ENCODE peak calls at places on chromosomes 7 and 10, in four cellular contexts. One of them, this sample, is unnamed.

GRCh38 chr7:34675749-34676374 is 17.8 kb downstream of the NPSR1 start:
- DNase-seq in hypothalamus: no peak
- DNase-seq in stimulated activated naive CD8-positive, alpha-beta T cell treated with anti-CD3 and anti-CD28 coated beads, Interleukin-15, Interleukin-2, amounts not matched to agents 100 U/mL and 50 U/mL, for 24 hours: peak
- DNase-seq in tibial artery: no peak
- DNase-seq in this sample: peak

GRCh38 chr7:111756687-111757178 is 194.4 kb upstream of the IMMP2L start:
- DNase-seq in hypothalamus: peak
- DNase-seq in stimulated activated naive CD8-positive, alpha-beta T cell treated with anti-CD3 and anti-CD28 coated beads, Interleukin-15, Interleukin-2, amounts not matched to agents 100 U/mL and 50 U/mL, for 24 hours: no peak
- DNase-seq in tibial artery: peak
- DNase-seq in this sample: no peak

GRCh38 chr10:73818402-73818801 is 7.0 kb upstream of the NDST2 start:
- DNase-seq in hypothalamus: no peak
- DNase-seq in stimulated activated naive CD8-positive, alpha-beta T cell treated with anti-CD3 and anti-CD28 coated beads, Interleukin-15, Interleukin-2, amounts not matched to agents 100 U/mL and 50 U/mL, for 24 hours: no peak
- DNase-seq in tibial artery: no peak
- DNase-seq in this sample: no peak

GRCh38 chr10:27525819-27526218 is 21.7 kb downstream of the RAB18 start:
- DNase-seq in hypothalamus: no peak
- DNase-seq in stimulated activated naive CD8-positive, alpha-beta T cell treated with anti-CD3 and anti-CD28 coated beads, Interleukin-15, Interleukin-2, amounts not matched to agents 100 U/mL and 50 U/mL, for 24 hours: no peak
- DNase-seq in tibial artery: no peak
- DNase-seq in this sample: no peak

GRCh38 chr10:103069453-103070331 is 123.4 kb downstream of the NT5C2 start:
- DNase-seq in hypothalamus: peak
- DNase-seq in stimulated activated naive CD8-positive, alpha-beta T cell treated with anti-CD3 and anti-CD28 coated beads, Interleukin-15, Interleukin-2, amounts not matched to agents 100 U/mL and 50 U/mL, for 24 hours: peak
- DNase-seq in tibial artery: peak
- DNase-seq in this sample: peak

GRCh38 chr7:130901209-130901783 is 167.3 kb upstream of the KLF14 start:
- DNase-seq in hypothalamus: no peak
- DNase-seq in stimulated activated naive CD8-positive, alpha-beta T cell treated with anti-CD3 and anti-CD28 coated beads, Interleukin-15, Interleukin-2, amounts not matched to agents 100 U/mL and 50 U/mL, for 24 hours: no peak
- DNase-seq in tibial artery: no peak
- DNase-seq in this sample: peak

GRCh38 chr7:157710396-157710795 is 373.6 kb downstream of the DNAJB6 start:
- DNase-seq in hypothalamus: no peak
- DNase-seq in stimulated activated naive CD8-positive, alpha-beta T cell treated with anti-CD3 and anti-CD28 coated beads, Interleukin-15, Interleukin-2, amounts not matched to agents 100 U/mL and 50 U/mL, for 24 hours: no peak
- DNase-seq in tibial artery: peak
- DNase-seq in this sample: no peak

GRCh38 chr7:110943686-110944350 is 147.1 kb upstream of the LRRN3 start:
- DNase-seq in hypothalamus: no peak
- DNase-seq in stimulated activated naive CD8-positive, alpha-beta T cell treated with anti-CD3 and anti-CD28 coated beads, Interleukin-15, Interleukin-2, amounts not matched to agents 100 U/mL and 50 U/mL, for 24 hours: no peak
- DNase-seq in tibial artery: no peak
- DNase-seq in this sample: no peak

GRCh38 chr10:60441515-60441914 is 51.8 kb upstream of the ANK3 start:
- DNase-seq in hypothalamus: no peak
- DNase-seq in stimulated activated naive CD8-positive, alpha-beta T cell treated with anti-CD3 and anti-CD28 coated beads, Interleukin-15, Interleukin-2, amounts not matched to agents 100 U/mL and 50 U/mL, for 24 hours: no peak
- DNase-seq in tibial artery: no peak
- DNase-seq in this sample: no peak

GRCh38 chr10:25508112-25508815 is 333.5 kb downstream of the GPR158 start:
- DNase-seq in hypothalamus: no peak
- DNase-seq in stimulated activated naive CD8-positive, alpha-beta T cell treated with anti-CD3 and anti-CD28 coated beads, Interleukin-15, Interleukin-2, amounts not matched to agents 100 U/mL and 50 U/mL, for 24 hours: no peak
- DNase-seq in tibial artery: no peak
- DNase-seq in this sample: no peak

GRCh38 chr7:46633816-46634215 is 712.7 kb upstream of the IGFBP3 start:
- DNase-seq in hypothalamus: no peak
- DNase-seq in stimulated activated naive CD8-positive, alpha-beta T cell treated with anti-CD3 and anti-CD28 coated beads, Interleukin-15, Interleukin-2, amounts not matched to agents 100 U/mL and 50 U/mL, for 24 hours: no peak
- DNase-seq in tibial artery: no peak
- DNase-seq in this sample: no peak

GRCh38 chr7:71408276-71408675 is 276.3 kb downstream of the GALNT17 start:
- DNase-seq in hypothalamus: no peak
- DNase-seq in stimulated activated naive CD8-positive, alpha-beta T cell treated with anti-CD3 and anti-CD28 coated beads, Interleukin-15, Interleukin-2, amounts not matched to agents 100 U/mL and 50 U/mL, for 24 hours: no peak
- DNase-seq in tibial artery: no peak
- DNase-seq in this sample: no peak

GRCh38 chr7:21092923-21093702 is 306.4 kb upstream of the SP8 start:
- DNase-seq in hypothalamus: no peak
- DNase-seq in stimulated activated naive CD8-positive, alpha-beta T cell treated with anti-CD3 and anti-CD28 coated beads, Interleukin-15, Interleukin-2, amounts not matched to agents 100 U/mL and 50 U/mL, for 24 hours: no peak
- DNase-seq in tibial artery: no peak
- DNase-seq in this sample: no peak

GRCh38 chr7:16067695-16068094 is 353.6 kb downstream of the CRPPA start:
- DNase-seq in hypothalamus: no peak
- DNase-seq in stimulated activated naive CD8-positive, alpha-beta T cell treated with anti-CD3 and anti-CD28 coated beads, Interleukin-15, Interleukin-2, amounts not matched to agents 100 U/mL and 50 U/mL, for 24 hours: no peak
- DNase-seq in tibial artery: no peak
- DNase-seq in this sample: no peak

GRCh38 chr10:71323407-71323806 is 4.3 kb downstream of the SLC29A3 start:
- DNase-seq in hypothalamus: no peak
- DNase-seq in stimulated activated naive CD8-positive, alpha-beta T cell treated with anti-CD3 and anti-CD28 coated beads, Interleukin-15, Interleukin-2, amounts not matched to agents 100 U/mL and 50 U/mL, for 24 hours: no peak
- DNase-seq in tibial artery: no peak
- DNase-seq in this sample: no peak

GRCh38 chr10:56319386-56319785 is 41.7 kb downstream of the ZWINT start:
- DNase-seq in hypothalamus: no peak
- DNase-seq in stimulated activated naive CD8-positive, alpha-beta T cell treated with anti-CD3 and anti-CD28 coated beads, Interleukin-15, Interleukin-2, amounts not matched to agents 100 U/mL and 50 U/mL, for 24 hours: no peak
- DNase-seq in tibial artery: no peak
- DNase-seq in this sample: no peak

GRCh38 chr10:112487964-112488363 is 40.9 kb downstream of the VTI1A start:
- DNase-seq in hypothalamus: no peak
- DNase-seq in stimulated activated naive CD8-positive, alpha-beta T cell treated with anti-CD3 and anti-CD28 coated beads, Interleukin-15, Interleukin-2, amounts not matched to agents 100 U/mL and 50 U/mL, for 24 hours: no peak
- DNase-seq in tibial artery: no peak
- DNase-seq in this sample: no peak

GRCh38 chr7:105810556-105810955 is 65.8 kb downstream of the ATXN7L1 start:
- DNase-seq in hypothalamus: no peak
- DNase-seq in stimulated activated naive CD8-positive, alpha-beta T cell treated with anti-CD3 and anti-CD28 coated beads, Interleukin-15, Interleukin-2, amounts not matched to agents 100 U/mL and 50 U/mL, for 24 hours: no peak
- DNase-seq in tibial artery: no peak
- DNase-seq in this sample: no peak

GRCh38 chr10:63314020-63314419 is 151.8 kb downstream of the JMJD1C start:
- DNase-seq in hypothalamus: no peak
- DNase-seq in stimulated activated naive CD8-positive, alpha-beta T cell treated with anti-CD3 and anti-CD28 coated beads, Interleukin-15, Interleukin-2, amounts not matched to agents 100 U/mL and 50 U/mL, for 24 hours: no peak
- DNase-seq in tibial artery: no peak
- DNase-seq in this sample: no peak

GRCh38 chr10:25176421-25176968 is 1.7 kb downstream of the GPR158 start:
- DNase-seq in hypothalamus: peak
- DNase-seq in stimulated activated naive CD8-positive, alpha-beta T cell treated with anti-CD3 and anti-CD28 coated beads, Interleukin-15, Interleukin-2, amounts not matched to agents 100 U/mL and 50 U/mL, for 24 hours: no peak
- DNase-seq in tibial artery: no peak
- DNase-seq in this sample: no peak

GRCh38 chr10:30505543-30506298 is 71.7 kb downstream of the MAP3K8 start:
- DNase-seq in hypothalamus: no peak
- DNase-seq in stimulated activated naive CD8-positive, alpha-beta T cell treated with anti-CD3 and anti-CD28 coated beads, Interleukin-15, Interleukin-2, amounts not matched to agents 100 U/mL and 50 U/mL, for 24 hours: no peak
- DNase-seq in tibial artery: no peak
- DNase-seq in this sample: no peak

GRCh38 chr10:78194050-78194449 is 160.4 kb downstream of the RPS24 start:
- DNase-seq in hypothalamus: no peak
- DNase-seq in stimulated activated naive CD8-positive, alpha-beta T cell treated with anti-CD3 and anti-CD28 coated beads, Interleukin-15, Interleukin-2, amounts not matched to agents 100 U/mL and 50 U/mL, for 24 hours: no peak
- DNase-seq in tibial artery: no peak
- DNase-seq in this sample: no peak

GRCh38 chr10:103890194-103890658 is 27.8 kb downstream of the STN1 start:
- DNase-seq in hypothalamus: no peak
- DNase-seq in stimulated activated naive CD8-positive, alpha-beta T cell treated with anti-CD3 and anti-CD28 coated beads, Interleukin-15, Interleukin-2, amounts not matched to agents 100 U/mL and 50 U/mL, for 24 hours: peak
- DNase-seq in tibial artery: no peak
- DNase-seq in this sample: peak

GRCh38 chr10:111299037-111299436 is 222.2 kb downstream of the ADRA2A start:
- DNase-seq in hypothalamus: no peak
- DNase-seq in stimulated activated naive CD8-positive, alpha-beta T cell treated with anti-CD3 and anti-CD28 coated beads, Interleukin-15, Interleukin-2, amounts not matched to agents 100 U/mL and 50 U/mL, for 24 hours: no peak
- DNase-seq in tibial artery: no peak
- DNase-seq in this sample: no peak

GRCh38 chr7:96174812-96175211 is 147.1 kb downstream of the SLC25A13 start:
- DNase-seq in hypothalamus: no peak
- DNase-seq in stimulated activated naive CD8-positive, alpha-beta T cell treated with anti-CD3 and anti-CD28 coated beads, Interleukin-15, Interleukin-2, amounts not matched to agents 100 U/mL and 50 U/mL, for 24 hours: no peak
- DNase-seq in tibial artery: no peak
- DNase-seq in this sample: no peak

GRCh38 chr7:15199482-15199881 is 296.9 kb upstream of the DGKB start:
- DNase-seq in hypothalamus: no peak
- DNase-seq in stimulated activated naive CD8-positive, alpha-beta T cell treated with anti-CD3 and anti-CD28 coated beads, Interleukin-15, Interleukin-2, amounts not matched to agents 100 U/mL and 50 U/mL, for 24 hours: no peak
- DNase-seq in tibial artery: no peak
- DNase-seq in this sample: peak

GRCh38 chr10:131839351-131839750 is 61.5 kb upstream of the PPP2R2D start:
- DNase-seq in hypothalamus: no peak
- DNase-seq in stimulated activated naive CD8-positive, alpha-beta T cell treated with anti-CD3 and anti-CD28 coated beads, Interleukin-15, Interleukin-2, amounts not matched to agents 100 U/mL and 50 U/mL, for 24 hours: no peak
- DNase-seq in tibial artery: peak
- DNase-seq in this sample: no peak

GRCh38 chr7:188727-189500 is 3.5 kb upstream of the FAM20C start:
- DNase-seq in hypothalamus: no peak
- DNase-seq in stimulated activated naive CD8-positive, alpha-beta T cell treated with anti-CD3 and anti-CD28 coated beads, Interleukin-15, Interleukin-2, amounts not matched to agents 100 U/mL and 50 U/mL, for 24 hours: no peak
- DNase-seq in tibial artery: no peak
- DNase-seq in this sample: no peak

GRCh38 chr10:5919568-5919967 is 29.5 kb downstream of the FBH1 start:
- DNase-seq in hypothalamus: no peak
- DNase-seq in stimulated activated naive CD8-positive, alpha-beta T cell treated with anti-CD3 and anti-CD28 coated beads, Interleukin-15, Interleukin-2, amounts not matched to agents 100 U/mL and 50 U/mL, for 24 hours: no peak
- DNase-seq in tibial artery: no peak
- DNase-seq in this sample: no peak

GRCh38 chr7:15007507-15007906 is 105.0 kb upstream of the DGKB start:
- DNase-seq in hypothalamus: no peak
- DNase-seq in stimulated activated naive CD8-positive, alpha-beta T cell treated with anti-CD3 and anti-CD28 coated beads, Interleukin-15, Interleukin-2, amounts not matched to agents 100 U/mL and 50 U/mL, for 24 hours: no peak
- DNase-seq in tibial artery: no peak
- DNase-seq in this sample: peak

GRCh38 chr10:83229991-83230390 is 909.3 kb upstream of the GHITM start:
- DNase-seq in hypothalamus: no peak
- DNase-seq in stimulated activated naive CD8-positive, alpha-beta T cell treated with anti-CD3 and anti-CD28 coated beads, Interleukin-15, Interleukin-2, amounts not matched to agents 100 U/mL and 50 U/mL, for 24 hours: no peak
- DNase-seq in tibial artery: no peak
- DNase-seq in this sample: no peak

GRCh38 chr7:84913731-84914130 is 273.1 kb downstream of the SEMA3D start:
- DNase-seq in hypothalamus: no peak
- DNase-seq in stimulated activated naive CD8-positive, alpha-beta T cell treated with anti-CD3 and anti-CD28 coated beads, Interleukin-15, Interleukin-2, amounts not matched to agents 100 U/mL and 50 U/mL, for 24 hours: no peak
- DNase-seq in tibial artery: no peak
- DNase-seq in this sample: no peak

GRCh38 chr7:11517853-11518252 is 314.1 kb downstream of the THSD7A start:
- DNase-seq in hypothalamus: no peak
- DNase-seq in stimulated activated naive CD8-positive, alpha-beta T cell treated with anti-CD3 and anti-CD28 coated beads, Interleukin-15, Interleukin-2, amounts not matched to agents 100 U/mL and 50 U/mL, for 24 hours: no peak
- DNase-seq in tibial artery: no peak
- DNase-seq in this sample: no peak

GRCh38 chr7:96910484-96910883 is 94.9 kb upstream of the DLX6 start:
- DNase-seq in hypothalamus: no peak
- DNase-seq in stimulated activated naive CD8-positive, alpha-beta T cell treated with anti-CD3 and anti-CD28 coated beads, Interleukin-15, Interleukin-2, amounts not matched to agents 100 U/mL and 50 U/mL, for 24 hours: no peak
- DNase-seq in tibial artery: no peak
- DNase-seq in this sample: no peak

GRCh38 chr7:106041140-106041717 is 70.9 kb downstream of the SYPL1 start:
- DNase-seq in hypothalamus: no peak
- DNase-seq in stimulated activated naive CD8-positive, alpha-beta T cell treated with anti-CD3 and anti-CD28 coated beads, Interleukin-15, Interleukin-2, amounts not matched to agents 100 U/mL and 50 U/mL, for 24 hours: peak
- DNase-seq in tibial artery: no peak
- DNase-seq in this sample: peak

GRCh38 chr10:111344804-111345203 is 268.0 kb downstream of the ADRA2A start:
- DNase-seq in hypothalamus: no peak
- DNase-seq in stimulated activated naive CD8-positive, alpha-beta T cell treated with anti-CD3 and anti-CD28 coated beads, Interleukin-15, Interleukin-2, amounts not matched to agents 100 U/mL and 50 U/mL, for 24 hours: no peak
- DNase-seq in tibial artery: no peak
- DNase-seq in this sample: no peak

GRCh38 chr7:78489423-78489822 is 690.9 kb downstream of the PHTF2 start:
- DNase-seq in hypothalamus: no peak
- DNase-seq in stimulated activated naive CD8-positive, alpha-beta T cell treated with anti-CD3 and anti-CD28 coated beads, Interleukin-15, Interleukin-2, amounts not matched to agents 100 U/mL and 50 U/mL, for 24 hours: no peak
- DNase-seq in tibial artery: no peak
- DNase-seq in this sample: no peak

GRCh38 chr10:75599875-75600648 is 168.6 kb downstream of the LRMDA start:
- DNase-seq in hypothalamus: no peak
- DNase-seq in stimulated activated naive CD8-positive, alpha-beta T cell treated with anti-CD3 and anti-CD28 coated beads, Interleukin-15, Interleukin-2, amounts not matched to agents 100 U/mL and 50 U/mL, for 24 hours: no peak
- DNase-seq in tibial artery: no peak
- DNase-seq in this sample: no peak

GRCh38 chr7:85074-85945 is 107.1 kb upstream of the FAM20C start:
- DNase-seq in hypothalamus: no peak
- DNase-seq in stimulated activated naive CD8-positive, alpha-beta T cell treated with anti-CD3 and anti-CD28 coated beads, Interleukin-15, Interleukin-2, amounts not matched to agents 100 U/mL and 50 U/mL, for 24 hours: no peak
- DNase-seq in tibial artery: peak
- DNase-seq in this sample: no peak

This sample was measured in LoVo.